ENCODE peak calls at places on chromosomes 13 and 19, in four cellular contexts. T, F, U and N are unnamed samples. For H3K4me1, the result is how much of the 10 kb centered on the place peaks cover.

GRCh38 chr19:28981994-28982393 is 231.0 kb downstream of the UQCRFS1 start:
- DNase-seq in F (no peak), T (no peak), U (no peak), N (no peak)

GRCh38 chr13:30810261-30810701 is 74.9 kb downstream of the ALOX5AP start:
- DNase-seq in F (no peak), U (no peak), T (peak), N (no peak)

GRCh38 chr19:30090963-30091362 is 148.9 kb downstream of the URI1 start:
- DNase-seq in F (peak), T (no peak), U (no peak), N (no peak)

GRCh38 chr13:100510208-100510997 is 78.2 kb downstream of the GGACT start:
- DNase-seq in F (no peak), T (no peak), U (no peak), N (no peak)

GRCh38 chr13:27920677-27921420 is 1.0 kb downstream of the PDX1 start:
- DNase-seq in F (peak), T (peak), U (no peak), N (no peak)

GRCh38 chr13:111659236-111659635 is 338.8 kb downstream of the TEX29 start:
- DNase-seq in T (no peak), U (no peak), F (no peak), N (no peak)

GRCh38 chr19:33241530-33242101 is 16.0 kb upstream of the SLC7A10 start:
- DNase-seq in F (peak), U (no peak), T (peak), N (peak)

GRCh38 chr13:40672310-40673060 is 6.0 kb upstream of the FOXO1 start:
- DNase-seq in U (no peak), T (peak), F (no peak), N (no peak)

GRCh38 chr19:2659856-2660432 is 42.5 kb downstream of the GNG7 start:
- DNase-seq in U (no peak), T (no peak), F (no peak), N (no peak)

DNA sequence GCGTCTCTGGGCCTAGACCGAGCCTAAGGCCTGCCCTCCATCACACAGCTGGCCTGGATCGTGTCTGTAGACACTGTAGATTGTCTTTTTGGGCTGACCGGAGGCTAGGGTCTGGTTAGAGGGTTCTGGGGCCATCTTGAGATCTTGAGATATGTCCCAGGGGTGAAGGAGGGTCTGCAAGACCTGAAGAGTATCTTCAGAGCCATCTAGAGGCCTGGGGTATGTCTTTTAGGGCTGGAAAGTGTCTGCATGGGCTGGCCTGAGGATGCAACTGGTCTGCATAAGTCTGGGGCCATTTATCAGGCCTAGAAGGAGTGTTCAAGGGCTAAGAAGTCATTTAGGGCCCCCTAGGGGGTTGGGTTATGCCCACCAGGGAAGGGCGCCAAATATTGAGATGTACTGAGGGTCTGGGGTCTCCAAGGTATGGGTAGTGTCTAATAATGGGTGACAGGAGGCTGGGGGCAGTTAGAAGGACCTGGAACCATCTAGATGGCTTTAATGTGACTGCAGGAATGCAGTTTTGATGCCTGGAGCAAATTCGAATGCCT is 553 bp downstream of the SCAF1 start:
- DNase-seq in F (no peak), T (no peak), U (no peak), N (peak)
- H3K4me1 ChIP-seq in F (under half), T (half or more), U (under half), N (half or more)

GRCh38 chr19:39927524-39928356 is 6.7 kb downstream of the FCGBP start:
- DNase-seq in U (no peak), T (no peak), F (no peak), N (no peak)
- TF ChIP-seq CTCF in U (no peak), T (no peak), F (no peak), N (no peak)

GRCh38 chr19:1408300-1409203 is 1.2 kb downstream of the DAZAP1 start:
- DNase-seq in T (peak), F (peak), U (no peak), N (no peak)
- TF ChIP-seq POLR2A in T (no peak), F (no peak), U (no peak), N (no peak)

GRCh38 chr19:904545-904944 is 8.5 kb downstream of the R3HDM4 start:
- DNase-seq in F (no peak), T (no peak), U (no peak), N (no peak)
- H3K4me1 ChIP-seq in F (under half), T (under half), U (under half), N (under half)

DNA sequence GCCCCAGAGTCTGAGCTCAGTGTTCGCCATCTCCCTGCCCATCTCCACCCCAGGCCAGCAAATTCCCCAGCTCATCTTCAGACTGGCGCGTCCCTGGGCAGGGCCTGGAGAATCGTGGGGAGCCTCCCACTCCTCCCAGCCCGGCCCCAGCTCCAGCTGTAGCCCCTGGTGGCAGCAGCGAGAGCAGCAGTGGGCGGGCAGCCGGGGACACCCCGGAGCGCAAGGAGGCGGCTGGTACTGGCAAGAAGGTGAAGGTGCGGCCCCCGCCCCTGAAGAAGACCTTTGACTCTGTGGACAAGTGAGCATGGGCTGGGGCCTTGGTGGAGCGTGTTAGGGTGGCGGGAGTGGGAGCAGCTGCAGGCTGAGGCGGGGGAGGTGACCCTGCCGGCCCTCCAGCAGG is 8.4 kb upstream of the PRR19 start:
- DNase-seq in F (no peak), T (no peak), U (no peak), N (no peak)
- TF ChIP-seq CTCF in F (no peak), T (no peak), U (no peak), N (no peak)

DNA sequence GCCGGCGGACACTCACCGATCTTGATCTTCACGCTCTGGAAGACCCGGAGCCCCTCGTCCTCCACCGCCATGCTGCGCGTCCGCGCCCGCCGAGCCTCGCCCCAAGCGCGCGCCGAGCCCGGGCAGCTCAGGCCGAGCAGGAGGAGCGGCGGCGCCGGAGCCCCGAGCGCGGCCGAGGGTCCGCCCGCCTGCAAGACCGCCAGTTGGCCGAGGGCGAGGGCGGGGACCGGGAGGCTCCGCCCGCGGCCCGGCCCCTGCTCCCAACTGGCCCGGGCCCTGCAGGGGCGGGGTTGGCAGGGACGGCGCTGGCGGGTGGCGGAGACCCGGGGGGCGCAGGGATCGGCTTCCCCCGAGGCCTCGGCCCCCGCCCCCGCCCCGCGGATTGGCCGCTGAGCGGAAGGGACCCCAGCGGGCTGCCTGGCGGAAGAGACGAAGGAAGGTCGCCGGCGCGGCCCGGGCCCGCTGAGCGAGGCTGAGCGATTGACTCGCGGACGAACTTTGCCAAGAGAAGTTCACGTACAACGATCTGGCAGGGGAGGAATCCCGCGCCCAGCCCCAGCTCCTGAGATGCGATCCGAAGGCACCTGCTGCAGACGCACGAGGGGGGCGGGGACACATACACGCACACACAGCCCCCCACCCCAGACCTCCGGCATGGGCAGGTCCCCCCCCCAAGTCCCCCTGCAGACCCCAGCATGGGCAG is at the start of gene RASA3:
- DNase-seq in F (peak), U (no peak), T (peak), N (peak)
- TF ChIP-seq POLR2A in F (no peak), U (no peak), T (peak), N (peak)

GRCh38 chr13:98488736-98489135 is 88.2 kb downstream of the STK24 start:
- DNase-seq in F (no peak), U (no peak), T (no peak), N (no peak)
- H3K4me1 ChIP-seq in F (half or more), U (under half), T (under half), N (half or more)

DNA sequence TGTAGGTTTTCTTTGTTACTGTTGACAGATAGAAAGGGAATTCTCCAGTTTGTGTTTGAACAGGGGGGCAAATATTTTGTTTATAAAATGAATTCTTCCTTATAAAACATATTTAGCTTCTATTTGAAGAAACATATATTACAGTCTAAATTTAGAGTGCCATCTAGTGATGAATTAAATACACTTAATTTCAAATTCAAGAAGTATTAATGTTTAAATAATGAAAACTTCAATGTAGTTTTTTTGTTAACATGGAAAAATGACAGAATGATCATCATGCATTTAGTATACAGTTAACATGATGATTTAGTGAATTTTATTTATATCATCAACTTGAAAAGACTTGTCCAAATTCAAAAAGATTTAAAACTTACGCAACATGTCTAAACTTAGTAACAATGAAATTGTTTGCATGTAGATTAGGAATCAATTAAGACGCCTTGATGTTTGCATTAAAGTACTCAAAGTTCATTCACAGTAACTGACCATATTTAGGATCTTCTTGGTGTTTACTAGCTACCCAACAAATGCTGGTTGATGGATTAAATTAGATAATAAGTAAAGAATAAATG is 765.9 kb upstream of the SLITRK1 start:
- DNase-seq in U (no peak), F (no peak), T (no peak), N (no peak)
- TF ChIP-seq CTCF in U (no peak), F (no peak), T (no peak), N (no peak)

DNA sequence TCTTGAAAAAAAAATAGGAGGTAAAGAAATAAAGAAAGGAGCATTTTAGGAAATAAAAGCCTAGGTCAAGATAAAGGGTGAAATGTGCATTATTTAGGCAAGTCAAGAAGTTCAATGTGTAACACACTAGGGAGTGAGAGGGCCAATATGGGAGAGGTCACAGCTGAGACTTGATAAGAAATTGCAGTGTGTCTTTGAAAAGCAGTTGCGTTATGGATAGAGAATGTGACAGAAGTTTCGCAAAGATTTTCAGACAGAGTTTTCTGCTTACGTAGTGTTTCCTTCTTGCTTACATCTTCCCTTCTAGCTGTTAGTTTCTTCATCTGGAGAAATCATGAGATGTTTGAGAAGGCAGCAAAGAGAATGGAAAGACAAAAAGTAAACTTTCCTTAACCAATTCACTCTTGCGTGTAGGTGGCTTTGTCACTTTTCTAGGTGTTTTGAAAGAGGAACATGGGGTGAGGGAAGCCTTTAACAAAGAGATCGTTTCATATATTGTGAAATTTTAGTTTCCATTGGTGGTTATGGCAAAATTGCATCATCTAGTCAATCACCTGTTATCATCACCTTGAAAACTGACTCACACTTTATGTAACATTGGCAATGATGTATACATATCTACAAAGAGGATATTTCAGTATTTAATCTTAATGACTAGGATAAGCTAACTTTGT is 975.5 kb downstream of the OLFM4 start:
- DNase-seq in T (no peak), F (no peak), U (no peak), N (no peak)
- TF ChIP-seq POLR2A in T (no peak), F (no peak), U (no peak), N (no peak)